ENCODE peak calls at places on chromosomes 1 and 21, in six cellular contexts. D is hepatocyte; R is activated naive CD8-positive, alpha-beta T cell treated with anti-CD3 and anti-CD28 coated beads, Interleukin-2, amount 50 U/mL, for 24 hours; V is A549; J is progenitor cell of endocrine pancreas; Q is retinal pigment epithelial cell. B is an unnamed sample.
A peak's percentile ranks its signal among the peaks of the same experiment; 100 is the strongest.

GRCh38 chr1:67700692-67701410 is 15.8 kb downstream of the GADD45A start:
- DNase-seq in D (peak; percentile 90), R (peak; percentile 34), V (peak; percentile 79), J (peak; percentile 27), Q (no peak), B (no peak)

GRCh38 chr1:3501856-3502665 is 47.6 kb downstream of the ARHGEF16 start:
- DNase-seq in D (peak; percentile 80), R (peak; percentile 19), V (peak; percentile 51), J (peak; percentile 75), Q (no peak), B (peak; percentile 88)

GRCh38 chr1:11804666-11805453 is 904 bp downstream of the MTHFR start:
- DNase-seq in D (peak; percentile 84), R (peak; percentile 46), V (no peak), J (no peak), Q (peak; percentile 68), B (no peak)

GRCh38 chr1:79695133-79695532 is 688.6 kb upstream of the ADGRL4 start:
- DNase-seq in D (no peak), R (no peak), V (no peak), J (no peak), Q (no peak), B (no peak)

GRCh38 chr1:154906621-154907081 is 29.9 kb downstream of the PMVK start:
- DNase-seq in D (no peak), R (no peak), V (peak; percentile 44), J (no peak), Q (no peak), B (no peak)

GRCh38 chr1:233919786-233920185 is 15.3 kb downstream of the SLC35F3 start:
- DNase-seq in D (no peak), R (no peak), V (no peak), J (no peak), Q (no peak), B (no peak)

GRCh38 chr1:39507230-39507928 is 15.9 kb downstream of the BMP8A start:
- DNase-seq in D (no peak), R (no peak), V (no peak), J (no peak), Q (no peak), B (peak; percentile 57)

GRCh38 chr1:39154553-39155361 is 49.7 kb upstream of the MACF1 start:
- DNase-seq in D (peak; percentile 54), R (no peak), V (peak; percentile 46), J (no peak), Q (no peak), B (no peak)

GRCh38 chr1:54375331-54376084 is 30.7 kb downstream of the SSBP3 start:
- DNase-seq in D (no peak), R (no peak), V (no peak), J (no peak), Q (no peak), B (peak; percentile 82)

GRCh38 chr21:35743571-35743970 is 316.8 kb downstream of the SETD4 start:
- DNase-seq in D (no peak), R (no peak), V (no peak), J (no peak), Q (no peak), B (no peak)

GRCh38 chr1:23799570-23800395 is 771 bp downstream of the GALE start:
- DNase-seq in D (peak; percentile 92), R (peak; percentile 56), V (peak; percentile 79), J (no peak), Q (peak; percentile 82), B (peak; percentile 88)

GRCh38 chr1:12552951-12553921 is 64.8 kb downstream of the DHRS3 start:
- DNase-seq in D (no peak), R (no peak), V (no peak), J (no peak), Q (no peak), B (no peak)

GRCh38 chr1:231757101-231757404 is 130.5 kb downstream of the DISC1 start:
- DNase-seq in D (no peak), R (no peak), V (no peak), J (no peak), Q (no peak), B (no peak)

GRCh38 chr21:25385912-25386474 is 221.3 kb downstream of the MRPL39 start:
- DNase-seq in D (peak; percentile 86), R (no peak), V (peak; percentile 57), J (peak; percentile 23), Q (peak; percentile 28), B (no peak)

GRCh38 chr1:17673335-17674075 is 81.6 kb upstream of the ACTL8 start:
- DNase-seq in D (no peak), R (no peak), V (no peak), J (no peak), Q (no peak), B (no peak)

GRCh38 chr1:6805004-6805416 is 19.8 kb downstream of the CAMTA1 start:
- DNase-seq in D (no peak), R (no peak), V (no peak), J (no peak), Q (no peak), B (no peak)

GRCh38 chr1:247332215-247332900 is 691 bp upstream of the ZNF496 start:
- DNase-seq in D (peak; percentile 67), R (peak; percentile 70), V (peak; percentile 53), J (peak; percentile 37), Q (no peak), B (peak; percentile 91)

GRCh38 chr1:34792868-34793727 is at the start of gene GJA4:
- DNase-seq in D (no peak), R (no peak), V (no peak), J (no peak), Q (no peak), B (no peak)

GRCh38 chr1:25167269-25168192 is 64.8 kb downstream of the SYF2 start:
- DNase-seq in D (peak; percentile 43), R (no peak), V (peak; percentile 11), J (no peak), Q (no peak), B (no peak)

GRCh38 chr1:229284887-229285286 is 14.0 kb downstream of the RAB4A start:
- DNase-seq in D (no peak), R (no peak), V (no peak), J (no peak), Q (no peak), B (no peak)